ENCODE peak calls at places on chromosomes 11 and 22, in ten cellular contexts. G, S, L, D, F, B, R, C, T and K are unnamed samples. For H3K36me3, the result is how much of the 10 kb centered on the place peaks cover.

GRCh38 chr22:47213571-47214230 is 451.3 kb downstream of the TBC1D22A start:
- DNase-seq in F (no peak), T (no peak), S (peak), R (no peak), L (no peak), B (no peak), D (no peak), C (no peak), G (peak), K (no peak)

GRCh38 chr22:31055322-31056159 is 25.6 kb upstream of the SMTN start:
- DNase-seq in L (peak), G (peak), D (peak), B (peak), F (peak), S (peak), T (peak), R (peak), C (peak), K (peak)

GRCh38 chr11:18322818-18323570 is 627 bp downstream of the GTF2H1 start:
- DNase-seq in D (no peak), F (no peak), T (no peak), G (no peak), B (no peak), S (no peak), C (no peak), L (no peak), R (no peak), K (no peak)

GRCh38 chr11:43268161-43268560 is 43.6 kb upstream of the API5 start:
- DNase-seq in B (peak), T (peak), L (no peak), C (no peak), D (no peak), G (no peak), F (no peak), S (no peak), R (no peak), K (no peak)

GRCh38 chr22:25853078-25853477 is 111.1 kb downstream of the MYO18B start:
- DNase-seq in T (no peak), C (no peak), B (no peak), G (no peak), R (no peak), L (no peak), F (no peak), D (no peak), S (no peak), K (no peak)

GRCh38 chr11:111976614-111977140 is 39.5 kb downstream of the DIXDC1 start:
- DNase-seq in T (peak), D (no peak), R (no peak), L (peak), B (no peak), G (peak), C (no peak), S (peak), F (peak), K (no peak)

GRCh38 chr11:44718057-44718456 is 8.7 kb upstream of the TSPAN18 start:
- DNase-seq in L (no peak), B (no peak), R (no peak), D (no peak), C (no peak), G (no peak), F (no peak), S (no peak), T (no peak), K (no peak)

GRCh38 chr22:23193420-23193819 is 13.1 kb downstream of the BCR start:
- DNase-seq in B (no peak), C (no peak), L (no peak), F (no peak), G (no peak), S (no peak), T (no peak), R (no peak), D (no peak), K (no peak)

GRCh38 chr11:130598433-130598832 is 150.0 kb downstream of the ADAMTS15 start:
- DNase-seq in S (no peak), L (no peak), R (no peak), C (no peak), T (no peak), G (no peak), F (no peak), B (no peak), D (no peak), K (no peak)

GRCh38 chr11:34975482-34975881 is 59.1 kb downstream of the PDHX start:
- DNase-seq in L (no peak), R (no peak), T (no peak), D (no peak), F (no peak), G (no peak), S (no peak), C (no peak), B (no peak), K (no peak)

GRCh38 chr11:83033367-83033766 is 38.3 kb downstream of the RAB30 start:
- DNase-seq in F (no peak), G (no peak), B (no peak), R (no peak), C (no peak), T (no peak), L (no peak), S (no peak), D (no peak), K (no peak)

GRCh38 chr11:117256573-117256972 is 24.1 kb downstream of the RNF214 start:
- DNase-seq in G (peak), D (peak), T (no peak), C (no peak), S (peak), R (no peak), L (no peak), B (no peak), F (no peak), K (no peak)

GRCh38 chr11:96954587-96954986 is 564.8 kb downstream of the JRKL start:
- DNase-seq in R (no peak), S (no peak), F (no peak), C (no peak), T (no peak), L (no peak), D (no peak), G (no peak), B (no peak), K (no peak)

GRCh38 chr11:70397336-70397982 is 870 bp upstream of the CTTN start:
- DNase-seq in B (no peak), R (no peak), L (no peak), S (no peak), G (peak), C (no peak), D (peak), T (no peak), F (no peak), K (no peak)

GRCh38 chr22:44574581-44575343 is 76.7 kb upstream of the RTL6 start:
- DNase-seq in F (no peak), G (no peak), D (no peak), T (no peak), B (no peak), L (no peak), C (no peak), R (peak), S (no peak), K (no peak)

GRCh38 chr11:28017816-28018215 is 90.1 kb downstream of the KIF18A start:
- DNase-seq in L (no peak), T (no peak), D (peak), S (peak), F (no peak), R (no peak), G (peak), B (no peak), C (peak), K (no peak)

GRCh38 chr22:17481424-17481823 is 81.9 kb upstream of the SLC25A18 start:
- DNase-seq in R (no peak), F (no peak), D (no peak), L (no peak), G (no peak), T (no peak), S (no peak), B (no peak), C (no peak), K (no peak)

GRCh38 chr11:130648601-130649000 is 200.2 kb downstream of the ADAMTS15 start:
- DNase-seq in D (no peak), G (peak), L (peak), B (peak), C (no peak), R (no peak), S (no peak), T (peak), F (no peak), K (no peak)

GRCh38 chr11:76742912-76743311 is 40.2 kb upstream of the TSKU start:
- DNase-seq in S (no peak), F (no peak), R (no peak), L (no peak), C (no peak), D (no peak), B (no peak), T (no peak), G (no peak), K (no peak)

GRCh38 chr11:67083786-67084366 is 27.2 kb downstream of the RHOD start:
- DNase-seq in L (no peak), B (no peak), G (no peak), R (no peak), S (peak), D (no peak), T (no peak), F (no peak), C (no peak), K (no peak)

GRCh38 chr22:45528046-45528445 is 25.4 kb downstream of the FBLN1 start:
- DNase-seq in R (no peak), T (no peak), C (no peak), S (no peak), B (no peak), D (no peak), G (no peak), L (no peak), F (no peak), K (no peak)

DNA sequence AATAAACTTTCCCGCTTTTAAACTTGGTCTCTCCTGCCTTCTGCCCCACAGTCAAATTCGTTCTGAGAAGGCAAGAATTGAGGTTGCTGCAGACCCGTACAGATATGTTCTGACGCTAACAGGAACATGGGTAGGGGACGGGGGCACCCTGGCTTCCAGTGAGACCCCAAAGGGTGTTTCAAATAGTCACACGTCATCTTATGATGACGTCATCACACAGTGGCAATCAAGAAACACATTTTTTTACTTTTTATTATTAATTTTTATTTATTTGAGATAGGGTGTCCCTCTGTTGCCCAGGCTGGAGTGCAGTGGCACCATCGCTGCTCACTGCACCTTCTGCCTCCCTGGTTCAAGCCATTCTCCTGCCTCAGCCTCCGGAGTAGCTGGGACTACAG is 22.9 kb upstream of the TESMIN start:
- DNase-seq in S (no peak), F (no peak), G (no peak), R (no peak), L (no peak), D (no peak), B (no peak), T (no peak), C (no peak), K (no peak)
- H3K36me3 ChIP-seq in S (under half), F (half or more), G (under half), R (half or more), L (half or more), D (under half), B (half or more), T (half or more), C (under half), K (under half)

GRCh38 chr11:64239662-64240466 is 1.0 kb upstream of the FKBP2 start:
- DNase-seq in T (no peak), S (no peak), R (peak), F (no peak), C (no peak), B (no peak), G (no peak), D (no peak), L (no peak), K (no peak)

GRCh38 chr11:64241175-64241429 is 207 bp downstream of the FKBP2 start:
- DNase-seq in S (no peak), B (no peak), C (no peak), F (no peak), G (peak), T (no peak), D (no peak), L (no peak), R (no peak), K (no peak)

GRCh38 chr11:64242920-64243854 is 2.3 kb downstream of the FKBP2 start:
- DNase-seq in G (no peak), D (no peak), S (no peak), B (no peak), F (no peak), R (peak), T (no peak), L (no peak), C (no peak), K (no peak)

GRCh38 chr11:64240467-64241174 is at the start of gene FKBP2:
- DNase-seq in B (peak), D (peak), S (peak), C (peak), T (peak), R (peak), G (peak), L (peak), F (peak), K (peak)

DNA sequence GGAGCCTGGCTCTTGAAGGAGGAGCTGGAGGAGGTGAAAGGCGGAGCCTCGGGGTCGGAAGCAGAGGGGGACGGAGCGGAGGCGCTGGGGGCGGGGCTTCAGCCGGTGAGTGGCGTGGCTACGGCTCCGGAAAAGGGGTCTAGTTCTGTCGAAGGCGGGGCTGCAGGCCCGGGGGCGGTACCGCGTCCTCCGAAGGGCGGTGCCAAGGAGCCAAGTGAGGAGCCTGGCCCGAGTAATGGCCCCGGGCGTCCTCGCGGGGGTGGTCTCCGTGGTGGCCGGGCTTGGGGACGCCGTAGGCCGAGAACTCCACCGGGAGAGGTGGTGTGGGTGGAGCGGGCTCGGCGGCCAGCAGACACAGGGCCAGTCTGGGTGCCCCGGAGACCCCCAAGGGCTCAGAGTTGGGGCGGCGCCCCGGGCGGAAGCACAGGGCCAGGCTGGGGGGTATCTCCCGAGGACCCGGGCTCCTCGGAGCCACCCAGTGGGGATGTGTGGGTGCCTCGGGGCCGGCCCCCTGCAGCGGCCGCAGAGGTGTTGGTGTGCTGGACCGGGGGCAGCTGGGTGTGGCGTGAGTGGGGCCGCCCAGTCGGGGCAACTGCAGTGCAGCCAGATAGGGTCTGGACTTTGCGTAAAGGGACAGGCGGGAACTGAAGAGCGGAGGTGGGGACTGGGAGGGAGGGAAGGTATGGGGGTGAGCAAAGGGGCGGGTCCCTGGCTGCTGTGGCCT is 697 bp downstream of the FKBP2 start:
- DNase-seq in T (peak), G (peak), R (peak), B (peak), L (peak), S (peak), F (peak), D (peak), C (peak), K (peak)
- TF ChIP-seq CTCF in T (peak), G (no peak), R (peak), B (peak), L (no peak), S (no peak), F (peak), D (no peak), C (no peak), K (no peak)

GRCh38 chr11:108926522-108927380 is 261.9 kb downstream of the DDX10 start:
- DNase-seq in D (no peak), F (no peak), G (no peak), S (no peak), B (no peak), R (no peak), L (no peak), T (no peak), C (no peak), K (no peak)

GRCh38 chr11:108927791-108928545 is 263.1 kb downstream of the DDX10 start:
- DNase-seq in D (no peak), B (no peak), T (no peak), C (no peak), R (no peak), S (no peak), F (no peak), G (no peak), L (no peak), K (no peak)

GRCh38 chr11:108929241-108929640 is 264.4 kb downstream of the DDX10 start:
- DNase-seq in D (peak), R (no peak), F (no peak), T (no peak), L (no peak), G (peak), B (no peak), C (peak), S (peak), K (peak)

DNA sequence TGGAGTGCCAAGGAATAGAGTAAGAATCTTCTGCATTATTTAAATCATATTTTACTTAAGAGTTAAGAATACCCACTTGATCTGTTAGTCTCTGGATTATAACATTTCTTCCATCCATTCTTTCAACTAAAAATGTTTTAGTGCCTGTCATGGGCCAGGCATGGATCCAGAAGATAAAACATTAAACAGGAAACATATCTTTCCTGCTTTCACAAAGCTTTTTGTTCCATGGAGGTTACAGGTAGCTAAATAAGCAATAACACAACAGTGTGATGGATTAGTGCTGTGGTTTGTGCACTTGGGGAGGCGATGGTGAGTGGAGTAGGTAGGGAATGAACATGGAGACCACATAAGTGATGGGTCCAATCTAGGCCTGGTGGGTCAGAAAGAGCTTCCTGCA is 258.5 kb downstream of the DDX10 start:
- DNase-seq in G (no peak), S (no peak), F (no peak), C (no peak), L (no peak), T (no peak), B (no peak), D (no peak), R (no peak), K (no peak)
- H3K36me3 ChIP-seq in G (under half), S (under half), F (under half), C (under half), L (under half), T (under half), B (under half), D (under half), R (under half), K (under half)

GRCh38 chr11:113111156-113111555 is 149.9 kb downstream of the NCAM1 start:
- DNase-seq in B (no peak), C (no peak), S (no peak), L (no peak), R (no peak), D (no peak), T (no peak), G (no peak), F (no peak), K (no peak)

GRCh38 chr11:113110046-113110445 is 148.8 kb downstream of the NCAM1 start:
- DNase-seq in B (no peak), D (no peak), R (no peak), S (no peak), C (no peak), L (no peak), F (no peak), G (no peak), T (no peak), K (no peak)

GRCh38 chr11:113113801-113114451 is 152.7 kb downstream of the NCAM1 start:
- DNase-seq in T (no peak), G (no peak), R (no peak), B (no peak), S (no peak), L (no peak), C (no peak), D (no peak), F (no peak), K (no peak)

GRCh38 chr11:113118104-113118503 is 156.9 kb downstream of the NCAM1 start:
- DNase-seq in B (no peak), F (no peak), T (no peak), C (no peak), D (no peak), S (no peak), L (no peak), G (no peak), R (no peak), K (no peak)

DNA sequence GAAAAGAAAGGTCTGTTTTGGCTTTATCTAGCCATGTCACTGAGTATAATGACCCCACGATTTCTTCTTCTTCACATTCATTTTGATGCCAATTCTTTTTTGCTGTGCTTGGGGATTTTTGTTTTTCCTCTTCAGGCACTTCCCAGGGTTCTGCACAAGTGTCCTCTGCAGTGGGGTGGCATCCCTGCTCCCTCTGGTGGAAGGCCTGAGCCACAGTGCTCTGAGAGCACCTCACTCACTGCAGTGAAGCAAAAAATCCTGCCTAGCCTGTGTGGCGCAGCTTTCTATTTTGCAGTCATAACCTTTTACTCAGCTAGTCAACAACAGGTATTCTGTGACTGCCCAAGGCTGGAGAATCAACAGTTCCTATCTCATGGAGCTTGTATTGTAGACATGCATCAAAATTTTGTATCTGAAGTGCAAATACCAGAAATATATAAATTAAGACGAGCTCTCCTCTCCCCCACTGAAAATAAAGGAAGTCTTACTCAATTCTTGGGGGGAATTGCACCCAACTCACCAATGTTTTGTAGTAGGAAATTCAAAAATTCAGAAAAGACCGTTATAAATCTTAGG is 153.3 kb downstream of the NCAM1 start:
- DNase-seq in C (no peak), R (no peak), S (peak), B (peak), T (peak), L (peak), F (no peak), D (peak), G (peak), K (no peak)
- TF ChIP-seq CTCF in C (peak), R (peak), S (peak), B (peak), T (peak), L (peak), F (peak), D (peak), G (peak), K (peak)

DNA sequence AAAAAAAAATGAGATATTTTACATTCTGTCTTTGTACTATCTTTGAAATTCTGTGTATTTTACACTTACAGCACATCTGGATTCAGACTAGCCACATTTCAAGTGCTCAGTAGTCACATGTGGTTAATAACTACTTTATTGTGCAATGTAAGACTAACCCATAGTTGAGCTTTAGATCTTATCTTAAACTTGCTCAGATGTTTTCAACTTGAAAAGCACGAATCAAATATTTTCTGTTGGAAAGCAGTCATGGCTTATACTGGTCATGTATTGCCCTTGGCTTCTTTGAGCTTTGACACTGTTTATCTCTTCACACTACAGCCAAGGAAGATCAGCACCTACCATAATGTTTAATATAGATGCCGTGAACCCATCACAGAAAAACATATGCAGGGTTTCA is 4.3 kb downstream of the RBX1 start:
- DNase-seq in L (no peak), B (no peak), F (no peak), S (no peak), T (no peak), C (peak), R (no peak), D (no peak), G (peak), K (no peak)
- H3K36me3 ChIP-seq in L (under half), B (under half), F (half or more), S (under half), T (under half), C (under half), R (under half), D (under half), G (under half), K (under half)

DNA sequence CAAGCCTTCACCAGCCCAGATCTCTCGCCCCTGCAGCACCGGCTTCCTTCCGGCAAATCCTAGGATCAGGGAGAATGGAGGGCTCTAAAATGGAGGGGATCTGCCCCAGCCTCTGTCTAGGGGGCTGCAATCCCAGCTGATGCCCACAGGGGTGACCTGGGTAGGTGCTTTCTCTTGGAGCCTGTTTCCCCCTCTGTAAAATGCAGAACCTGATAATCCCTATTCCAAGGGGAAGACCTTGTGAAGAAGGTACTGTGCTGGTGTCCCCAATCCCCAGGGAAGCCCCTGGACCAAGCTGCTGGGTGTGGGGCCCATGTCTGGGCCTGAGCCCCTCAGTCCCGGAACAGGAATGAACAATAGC is 2.8 kb downstream of the EMID1 start:
- DNase-seq in G (no peak), C (no peak), L (no peak), S (no peak), F (no peak), D (no peak), T (no peak), B (no peak), R (no peak), K (no peak)
- TF ChIP-seq CTCF in G (no peak), C (no peak), L (no peak), S (no peak), F (no peak), D (peak), T (no peak), B (no peak), R (no peak), K (no peak)